ENCODE peak calls at places on chromosomes 6 and 20, in nine cellular contexts. D, O, B, F, M, Q, G, P and L are unnamed samples.

GRCh38 chr6:130518588-130518987 is 152.8 kb downstream of the TMEM200A start:
- DNase-seq in D (no peak), O (no peak), B (no peak), F (no peak), M (no peak), Q (no peak), G (no peak), P (no peak), L (no peak)

GRCh38 chr20:42179768-42180167 is 561.6 kb upstream of the CHD6 start:
- DNase-seq in D (no peak), O (no peak), B (no peak), F (peak), M (no peak), Q (peak), G (no peak), P (peak), L (no peak)

GRCh38 chr20:63689046-63690000 is 7.1 kb upstream of the TNFRSF6B start:
- DNase-seq in D (no peak), O (no peak), B (no peak), F (no peak), M (no peak), Q (no peak), G (no peak), P (no peak), L (no peak)

GRCh38 chr20:1301031-1301529 is 27.9 kb downstream of the SDCBP2 start:
- DNase-seq in D (no peak), O (no peak), B (peak), F (no peak), M (no peak), Q (peak), G (peak), P (peak), L (no peak)

GRCh38 chr6:165231581-165232276 is 77.7 kb downstream of the C6orf118 start:
- DNase-seq in D (no peak), O (no peak), B (peak), F (peak), M (no peak), Q (peak), G (peak), P (peak), L (no peak)

GRCh38 chr6:147903931-147904330 is 395.4 kb downstream of the SAMD5 start:
- DNase-seq in D (no peak), O (no peak), B (no peak), F (no peak), M (no peak), Q (no peak), G (no peak), P (no peak), L (no peak)

GRCh38 chr20:7893019-7893730 is 47.1 kb downstream of the HAO1 start:
- DNase-seq in D (no peak), O (no peak), B (peak), F (no peak), M (no peak), Q (peak), G (no peak), P (no peak), L (no peak)

GRCh38 chr6:45445749-45446454 is 68.2 kb upstream of the SUPT3H start:
- DNase-seq in D (peak), O (no peak), B (peak), F (peak), M (peak), Q (peak), G (peak), P (peak), L (no peak)

GRCh38 chr6:22447191-22447590 is 122.2 kb upstream of the HDGFL1 start:
- DNase-seq in D (no peak), O (no peak), B (no peak), F (no peak), M (no peak), Q (no peak), G (no peak), P (no peak), L (no peak)

DNA sequence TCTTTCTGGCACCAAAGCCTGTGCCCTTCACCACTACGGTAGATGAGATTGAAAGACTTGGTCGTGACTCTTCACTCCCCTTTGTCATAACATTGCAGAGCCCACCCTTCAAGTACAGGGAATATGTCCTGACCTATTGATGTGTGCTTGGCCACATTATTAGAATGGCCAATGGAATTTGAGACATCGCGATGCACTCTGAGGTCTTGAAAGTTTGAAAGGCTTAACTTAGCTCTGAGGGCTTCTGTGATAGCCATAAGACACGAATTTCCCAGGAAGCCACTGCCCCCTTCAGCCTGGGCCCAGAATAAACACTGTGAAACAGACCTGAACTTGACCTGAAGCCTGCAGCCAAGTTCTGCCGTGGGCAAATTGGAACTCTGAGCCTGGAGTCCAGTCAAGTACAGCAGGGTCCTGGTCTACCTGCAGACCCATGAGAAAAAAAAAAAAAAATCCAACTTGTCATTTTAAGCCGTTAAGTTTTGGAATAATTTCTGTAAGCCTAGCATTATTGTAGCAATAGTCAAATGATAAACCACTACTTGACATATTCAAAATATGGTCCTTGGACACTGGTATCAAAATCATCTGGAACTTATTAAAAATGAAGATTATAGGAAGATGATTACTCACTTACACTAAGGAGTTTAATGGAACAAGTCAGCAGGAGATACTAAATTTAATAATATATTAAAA is 36.9 kb upstream of the TRAF3IP2 start:
- DNase-seq in D (peak), O (peak), B (peak), F (peak), M (peak), Q (peak), G (peak), P (peak), L (no peak)
- TF ChIP-seq CTCF in D (peak), O (peak), B (peak), F (peak), M (peak), Q (peak), G (peak), P (peak), L (peak)

GRCh38 chr6:13427838-13428527 is 59.4 kb downstream of the GFOD1 start:
- DNase-seq in D (no peak), O (peak), B (no peak), F (peak), M (peak), Q (no peak), G (no peak), P (peak), L (no peak)
- TF ChIP-seq CTCF in D (peak), O (peak), B (no peak), F (peak), M (no peak), Q (no peak), G (no peak), P (peak), L (no peak)

DNA sequence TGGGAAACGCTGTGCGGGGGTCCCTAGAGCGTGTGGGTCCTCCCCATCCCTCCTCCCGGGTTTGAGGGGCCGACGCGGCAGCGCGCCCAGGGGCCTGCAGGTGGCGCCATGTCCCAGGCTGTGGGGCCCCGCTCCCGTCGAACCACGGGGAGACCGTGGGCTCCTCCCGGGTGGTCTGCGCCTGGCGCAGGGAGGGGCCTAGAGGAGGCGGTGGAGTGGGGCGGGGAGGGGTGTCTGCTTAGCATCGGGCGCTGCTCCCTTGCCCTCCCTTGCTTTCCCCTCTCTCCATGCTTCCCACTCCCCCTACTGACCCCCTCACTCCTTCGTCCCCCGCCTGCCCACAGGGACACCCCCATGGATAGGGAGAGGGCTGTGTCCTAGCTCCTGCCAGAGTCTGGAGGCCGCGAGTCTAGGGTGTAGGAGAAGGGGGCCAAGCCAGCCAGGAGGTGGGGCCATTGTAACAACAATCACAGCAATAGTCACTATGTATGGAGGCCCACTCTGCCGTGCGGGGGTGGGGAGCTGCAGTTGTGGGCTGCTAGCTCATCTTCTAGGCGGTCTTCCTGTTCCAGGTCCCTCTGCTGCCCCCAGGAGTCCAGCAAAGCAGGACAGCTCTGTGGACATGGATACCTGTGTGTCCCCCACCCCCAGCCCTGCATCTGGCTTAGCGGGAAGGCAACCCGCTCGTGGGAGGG is 51.7 kb downstream of the CHMP4B start:
- DNase-seq in D (peak), O (peak), B (peak), F (peak), M (peak), Q (peak), G (peak), P (peak), L (peak)
- TF ChIP-seq CTCF in D (peak), O (peak), B (peak), F (peak), M (peak), Q (peak), G (peak), P (peak), L (peak)

DNA sequence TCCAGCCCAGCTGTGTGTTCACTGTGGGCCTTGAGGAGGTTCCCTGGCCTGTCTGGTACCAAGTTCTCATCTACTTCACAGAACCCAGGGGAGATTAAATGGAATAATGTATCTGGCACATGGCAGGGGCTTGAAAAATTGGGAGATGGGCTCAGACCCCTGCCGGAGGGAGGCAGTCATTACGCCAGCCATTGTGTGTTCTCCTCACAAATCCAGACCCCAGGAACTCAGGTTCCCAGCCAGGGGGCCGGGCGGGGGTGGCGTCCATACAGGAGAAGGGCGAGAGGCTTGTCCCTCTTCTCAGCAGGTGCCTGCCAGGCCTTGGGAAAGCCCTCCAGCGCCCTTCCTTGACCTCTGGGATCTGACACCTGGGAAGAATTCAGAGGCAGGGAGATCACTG is 8.1 kb downstream of the NOL4L start:
- DNase-seq in D (no peak), O (no peak), B (no peak), F (no peak), M (no peak), Q (no peak), G (no peak), P (peak), L (no peak)
- TF ChIP-seq CTCF in D (no peak), O (no peak), B (peak), F (no peak), M (no peak), Q (no peak), G (no peak), P (peak), L (no peak)

DNA sequence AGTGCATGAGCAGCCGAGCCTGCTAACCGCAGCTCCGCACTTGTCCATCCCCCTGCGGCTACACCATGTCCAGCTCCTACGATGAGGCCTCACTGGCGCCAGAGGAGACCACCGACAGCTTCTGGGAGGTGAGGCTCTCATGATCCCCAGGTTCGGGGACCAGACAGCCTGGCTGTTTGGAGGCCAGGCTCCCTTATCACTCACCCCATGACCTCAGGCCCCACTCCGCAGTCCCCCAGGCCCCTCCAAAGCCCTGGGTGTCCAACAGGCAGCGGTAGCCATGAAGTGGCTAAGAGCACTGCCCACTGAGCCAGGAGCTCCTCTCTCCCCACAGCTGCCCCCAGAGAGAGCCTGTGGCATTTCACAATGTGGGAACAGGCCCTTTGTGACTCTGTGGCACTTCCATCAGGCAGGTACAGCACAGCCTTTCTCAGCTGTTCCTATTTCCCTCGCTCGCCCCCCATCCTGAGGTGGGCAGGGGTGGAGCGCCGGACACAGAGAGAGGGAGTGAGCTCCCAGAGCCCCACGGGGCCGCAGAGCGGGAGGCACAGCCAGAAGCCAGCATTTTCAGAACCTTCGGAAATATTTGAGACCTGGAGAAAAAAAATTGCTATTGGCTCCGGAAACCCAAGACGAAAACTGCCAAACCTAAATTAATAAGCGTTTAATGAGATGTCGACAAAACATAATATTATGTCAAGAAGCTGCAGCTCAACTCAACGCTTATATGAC is 29.7 kb downstream of the SPDEF start:
- DNase-seq in D (no peak), O (no peak), B (no peak), F (no peak), M (no peak), Q (no peak), G (no peak), P (peak), L (no peak)
- TF ChIP-seq CTCF in D (no peak), O (no peak), B (no peak), F (no peak), M (no peak), Q (no peak), G (no peak), P (no peak), L (no peak)